ENCODE peak calls at places on chromosomes 2 and 18, in five cellular contexts. K is neural progenitor cell, V is HCT116, B is astrocyte, P is H9. G is an unnamed sample. For H3K79me2, the result is how much of the 10 kb centered on the place peaks cover.

GRCh38 chr2:45754087-45755015 is 102.9 kb downstream of the PRKCE start:
- DNase-seq in P (no peak), B (no peak), V (no peak), K (no peak), G (no peak)

GRCh38 chr2:184923751-184924150 is 325.4 kb downstream of the ZNF804A start:
- DNase-seq in V (no peak), B (peak), K (no peak), P (no peak), G (no peak)

GRCh38 chr2:37711308-37711731 is 39.9 kb upstream of the CDC42EP3 start:
- DNase-seq in K (peak), P (peak), V (peak), B (peak), G (peak)

GRCh38 chr2:233565685-233566140 is 869 bp downstream of the USP40 start:
- DNase-seq in B (no peak), V (no peak), K (no peak), P (no peak), G (no peak)

GRCh38 chr2:204033601-204034495 is 97.3 kb downstream of the ICOS start:
- DNase-seq in B (no peak), V (no peak), K (no peak), P (no peak), G (no peak)

GRCh38 chr2:168090366-168091019 is 156.9 kb downstream of the STK39 start:
- DNase-seq in K (no peak), B (no peak), V (no peak), P (no peak), G (no peak)

GRCh38 chr2:239190921-239191885 is 209.6 kb downstream of the HDAC4 start:
- DNase-seq in B (no peak), K (no peak), P (peak), V (no peak), G (no peak)

GRCh38 chr2:28002181-28002580 is 111.7 kb downstream of the BABAM2 start:
- DNase-seq in V (no peak), K (no peak), B (no peak), P (no peak), G (no peak)

GRCh38 chr2:63692002-63692606 is 103.3 kb downstream of the MDH1 start:
- DNase-seq in V (peak), P (no peak), B (peak), K (peak), G (peak)

GRCh38 chr2:98895901-98896300 is 40.1 kb downstream of the CRACDL start:
- DNase-seq in V (no peak), K (no peak), B (no peak), P (no peak), G (no peak)

GRCh38 chr18:48663931-48664847 is 125.4 kb downstream of the CTIF start:
- DNase-seq in V (no peak), B (peak), P (peak), K (peak), G (peak)

GRCh38 chr18:42183746-42184145 is 228.7 kb downstream of the PIK3C3 start:
- DNase-seq in P (no peak), V (no peak), K (no peak), B (peak), G (no peak)

GRCh38 chr2:63888490-63889402 is 47.0 kb downstream of the UGP2 start:
- DNase-seq in B (peak), K (peak), V (peak), P (peak), G (peak)

GRCh38 chr2:24225883-24226282 is 51.0 kb downstream of the FAM228A start:
- DNase-seq in V (no peak), B (no peak), K (no peak), P (no peak), G (no peak)

GRCh38 chr2:24233321-24233720 is 58.5 kb downstream of the FAM228A start:
- DNase-seq in K (no peak), B (no peak), P (no peak), V (no peak), G (no peak)

GRCh38 chr2:24237313-24237712 is 62.5 kb downstream of the FAM228A start:
- DNase-seq in V (no peak), B (no peak), K (no peak), P (no peak), G (no peak)

GRCh38 chr2:24228470-24228869 is 53.6 kb downstream of the FAM228A start:
- DNase-seq in V (no peak), B (no peak), K (no peak), P (no peak), G (no peak)

DNA sequence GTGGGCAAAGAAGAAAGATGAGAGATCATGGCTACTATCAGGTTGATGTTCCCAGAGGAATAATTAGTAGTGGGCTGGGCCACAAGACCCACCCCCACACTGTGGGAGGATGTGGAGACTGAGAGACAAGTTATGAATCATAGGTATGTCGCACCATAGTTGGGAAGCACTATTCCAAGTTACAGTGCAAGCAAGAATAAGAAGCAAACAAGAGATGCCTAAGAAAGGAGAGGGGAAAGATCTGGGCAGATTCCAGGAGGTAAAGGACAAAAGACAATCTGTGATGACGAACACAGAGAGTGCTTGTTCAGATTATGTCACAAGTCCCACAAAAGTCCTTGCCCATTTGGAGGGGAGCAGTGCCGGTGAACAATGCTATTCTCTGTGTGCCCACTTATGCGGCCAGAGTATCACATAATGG is 56.6 kb downstream of the FAM228A start:
- DNase-seq in V (no peak), P (no peak), K (no peak), B (peak), G (no peak)
- H3K79me2 ChIP-seq in V (under half), P (under half), K (under half), B (under half), G (under half)

DNA sequence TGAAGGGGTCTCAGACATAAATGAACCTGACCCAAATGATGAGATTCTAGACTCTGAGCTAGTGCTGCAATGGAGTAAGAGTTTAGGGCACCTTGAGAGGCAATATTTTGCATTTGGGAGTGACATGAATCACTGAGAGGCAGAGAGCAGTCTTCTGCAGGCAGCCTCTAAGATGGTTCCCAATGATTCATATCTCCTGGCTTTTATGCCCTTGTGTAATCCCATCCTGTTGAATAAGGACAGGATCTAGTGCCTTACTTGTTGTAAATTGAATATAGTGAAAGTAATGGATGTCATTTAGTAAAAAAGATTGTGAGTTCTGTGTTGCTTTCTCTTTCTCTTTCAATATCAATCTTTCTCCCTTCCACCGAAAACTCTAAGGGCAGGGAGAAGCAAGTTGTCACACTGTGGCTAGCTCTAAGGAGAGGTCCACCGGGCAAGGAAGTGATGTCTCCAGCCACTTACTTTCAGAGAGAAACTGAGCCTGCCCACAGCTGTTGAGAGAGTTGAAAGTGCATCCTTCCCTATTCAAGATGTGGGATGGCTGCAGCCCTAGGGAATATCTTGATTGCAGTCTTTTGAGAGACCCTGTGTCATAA is 144.7 kb downstream of the TRIB2 start:
- DNase-seq in V (no peak), B (peak), P (no peak), K (no peak), G (no peak)
- H3K4me2 ChIP-seq in V (no peak), B (no peak), P (no peak), K (no peak), G (peak)

DNA sequence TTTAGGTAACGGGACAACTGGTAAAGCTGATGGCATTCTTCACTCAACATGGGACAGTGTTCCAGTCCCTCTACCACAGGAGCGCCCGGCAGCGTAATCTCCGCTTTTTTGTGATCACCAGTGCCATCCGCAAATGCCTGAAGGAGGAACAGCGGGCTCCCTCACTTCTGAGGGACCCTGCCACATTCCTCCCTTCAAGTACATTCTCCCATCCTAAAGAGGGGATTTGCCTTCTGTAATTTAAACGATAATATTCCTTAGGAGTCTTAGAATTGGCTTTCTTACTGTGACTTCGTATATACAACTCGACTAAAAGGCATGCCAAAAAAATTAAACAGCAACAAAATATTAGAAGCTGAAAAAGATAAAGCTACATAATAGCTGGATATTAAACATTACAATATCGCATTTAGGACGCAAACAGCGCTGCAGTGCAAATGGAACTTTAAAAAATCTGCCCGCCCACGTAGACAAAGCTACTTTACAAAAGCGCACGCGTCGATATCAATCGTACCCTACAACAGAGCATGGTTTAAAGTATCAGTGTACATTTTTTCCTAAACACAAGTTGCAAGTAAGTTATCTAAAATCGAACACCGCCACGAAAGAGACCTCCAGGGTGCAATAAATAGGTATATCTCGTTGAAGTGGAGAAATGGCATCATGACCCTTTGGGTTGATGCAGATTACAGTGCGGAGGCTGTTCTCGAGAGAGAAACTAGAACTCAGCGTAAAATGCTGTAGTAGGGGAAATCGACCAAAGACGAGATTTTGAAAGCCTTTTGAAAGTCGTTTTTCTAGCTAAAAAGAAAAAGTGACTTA is 2.3 kb upstream of the VSNL1 start:
- DNase-seq in P (peak), B (peak), K (peak), V (peak), G (no peak)
- H3K9ac ChIP-seq in P (peak), B (peak), K (no peak), V (peak), G (no peak)

DNA sequence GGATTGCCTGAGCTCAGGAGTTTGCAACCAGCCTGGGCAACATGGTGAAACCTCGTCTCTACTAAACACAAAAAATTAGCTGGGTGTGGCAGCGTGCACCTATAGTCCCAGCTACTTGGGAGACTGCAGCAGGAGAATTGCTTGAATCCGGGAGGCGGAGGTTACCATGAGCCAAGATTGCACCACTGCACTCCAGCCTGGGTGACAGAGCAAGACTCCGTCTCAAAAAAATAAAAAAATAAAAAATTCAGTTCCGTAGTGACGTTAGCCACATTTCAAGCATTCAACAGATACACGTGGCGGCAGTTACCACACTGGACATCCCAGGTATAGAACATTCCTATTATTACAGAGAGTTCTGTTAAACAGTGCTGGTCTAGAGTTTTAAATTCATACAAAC is 4.5 kb downstream of the KANSL3 start:
- DNase-seq in B (no peak), P (no peak), K (no peak), V (no peak), G (no peak)
- H3K79me2 ChIP-seq in B (half or more), P (under half), K (half or more), V (half or more), G (half or more)

DNA sequence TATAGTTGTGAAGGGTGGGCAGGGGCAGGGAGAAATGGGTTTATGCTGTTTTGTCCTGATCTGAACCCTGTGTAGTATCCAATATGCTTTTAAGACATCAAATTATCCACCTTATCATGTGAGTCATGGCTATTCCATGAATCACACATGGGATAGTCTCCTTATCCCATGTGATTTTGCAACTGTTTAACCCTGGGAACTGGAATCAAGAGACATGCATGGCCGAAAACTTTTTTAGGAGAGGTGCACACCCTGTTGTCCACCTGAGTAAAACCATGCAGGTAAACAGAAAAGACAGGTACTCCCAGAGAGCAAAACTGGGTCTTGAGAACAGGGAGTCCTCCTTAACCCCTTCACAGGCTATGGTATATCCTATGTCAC is 490.6 kb upstream of the HS6ST1 start:
- DNase-seq in V (no peak), K (no peak), P (no peak), B (peak), G (no peak)
- H3K4me2 ChIP-seq in V (peak), K (no peak), P (no peak), B (no peak), G (no peak)

DNA sequence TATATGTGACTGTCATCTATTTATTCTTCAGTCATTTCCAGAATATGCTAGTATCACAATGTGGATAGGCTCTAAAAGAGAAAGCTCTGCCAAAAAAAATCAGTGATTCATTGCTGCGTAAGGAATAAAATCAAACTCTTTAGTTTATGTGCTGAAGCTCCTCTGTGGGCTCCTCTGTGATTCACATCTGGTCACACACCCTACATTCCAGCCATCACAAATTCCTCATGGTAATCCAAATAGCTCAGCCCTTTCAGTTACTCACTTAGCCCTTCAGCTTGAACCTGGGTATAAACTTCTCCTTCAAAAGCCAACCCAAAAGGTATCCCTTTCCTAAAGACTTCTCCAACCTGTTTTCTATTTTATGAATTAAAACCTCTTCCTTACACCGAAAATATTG is 21.3 kb downstream of the DLGAP1 start:
- DNase-seq in V (no peak), P (no peak), K (no peak), B (peak), G (no peak)
- H3K9ac ChIP-seq in V (no peak), P (no peak), K (no peak), B (no peak), G (no peak)

DNA sequence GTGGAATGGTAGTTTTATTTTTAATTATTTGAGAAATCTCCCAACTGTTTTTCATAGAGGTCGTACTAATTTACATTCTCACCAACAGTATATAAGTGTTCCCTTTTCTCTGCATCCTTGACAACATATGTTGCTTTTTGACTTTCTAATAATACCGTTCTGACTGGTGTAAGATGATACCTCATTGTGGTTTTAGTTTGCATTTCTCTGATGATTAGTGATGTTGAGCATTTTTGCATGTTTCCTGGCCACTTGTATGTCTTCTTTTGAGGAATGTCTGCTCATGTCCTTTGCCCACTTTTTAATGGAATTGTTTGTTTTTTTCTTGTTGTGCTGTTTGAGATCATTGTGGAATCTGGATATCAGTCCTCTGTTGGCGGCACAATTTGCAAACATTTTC is 242.5 kb downstream of the ZNF521 start:
- DNase-seq in V (no peak), B (peak), P (no peak), K (no peak), G (no peak)
- H3K79me2 ChIP-seq in V (under half), B (under half), P (under half), K (half or more), G (under half)